ENCODE peak calls at places on chromosomes 7 and 10, in four cellular contexts. L is gastrocnemius medialis; J is breast epithelium; A is CD8-positive, alpha-beta T cell. U is an unnamed sample. For H3K9me3, the result is how much of the 10 kb centered on the place peaks cover.

GRCh38 chr10:122190553-122190952 is 80.5 kb upstream of the BTBD16 start:
- DNase-seq in L (no peak), J (no peak), A (no peak), U (no peak)

GRCh38 chr7:1918881-1919525 is 248.9 kb downstream of the ELFN1 start:
- DNase-seq in L (no peak), J (no peak), A (no peak), U (no peak)

GRCh38 chr7:87330942-87331341 is 14.5 kb upstream of the CROT start:
- DNase-seq in L (no peak), J (no peak), A (no peak), U (no peak)

GRCh38 chr10:9305018-9305655 is 1250.6 kb downstream of the GATA3 start:
- DNase-seq in L (no peak), J (no peak), A (no peak), U (no peak)

GRCh38 chr10:7503190-7503589 is 92.4 kb upstream of the SFMBT2 start:
- DNase-seq in L (no peak), J (no peak), A (no peak), U (no peak)

GRCh38 chr10:27100800-27101347 is 580 bp upstream of the ANKRD26 start:
- DNase-seq in L (no peak), J (no peak), A (peak), U (no peak)

GRCh38 chr7:152706465-152706864 is 30.5 kb upstream of the XRCC2 start:
- DNase-seq in L (no peak), J (no peak), A (no peak), U (no peak)

GRCh38 chr7:48511021-48511579 is 339.8 kb downstream of the ABCA13 start:
- DNase-seq in L (no peak), J (no peak), A (no peak), U (no peak)

GRCh38 chr10:102814873-102815661 is 22.1 kb downstream of the CYP17A1 start:
- DNase-seq in L (peak), J (peak), A (no peak), U (no peak)

GRCh38 chr7:45609180-45609579 is 35.0 kb downstream of the ADCY1 start:
- DNase-seq in L (no peak), J (peak), A (no peak), U (no peak)

GRCh38 chr7:133650067-133650466 is 397.2 kb downstream of the EXOC4 start:
- DNase-seq in L (no peak), J (no peak), A (no peak), U (no peak)

GRCh38 chr10:86671985-86672710 is 3.8 kb downstream of the LDB3 start:
- DNase-seq in L (peak), J (no peak), A (no peak), U (no peak)

GRCh38 chr10:102254426-102254825 is 9.1 kb downstream of the GBF1 start:
- DNase-seq in L (no peak), J (no peak), A (no peak), U (no peak)

GRCh38 chr7:90797596-90797995 is 201.5 kb downstream of the CDK14 start:
- DNase-seq in L (no peak), J (no peak), A (no peak), U (no peak)

GRCh38 chr10:24900888-24901685 is 51.3 kb downstream of the PRTFDC1 start:
- DNase-seq in L (no peak), J (no peak), A (no peak), U (no peak)

GRCh38 chr7:133863362-133864061 is 263.6 kb upstream of the LRGUK start:
- DNase-seq in L (no peak), J (no peak), A (no peak), U (no peak)

GRCh38 chr7:2529161-2530075 is 9.8 kb downstream of the LFNG start:
- DNase-seq in L (peak), J (no peak), A (peak), U (no peak)

GRCh38 chr10:86259901-86260562 is 106.6 kb downstream of the GRID1 start:
- DNase-seq in L (no peak), J (no peak), A (no peak), U (no peak)

GRCh38 chr10:109972372-109973001 is 35.3 kb upstream of the ADD3 start:
- DNase-seq in L (no peak), J (no peak), A (no peak), U (no peak)

GRCh38 chr10:130201043-130201380 is 64.8 kb downstream of the GLRX3 start:
- DNase-seq in L (no peak), J (no peak), A (no peak), U (no peak)

GRCh38 chr10:94069884-94070283 is 76.2 kb downstream of the PLCE1 start:
- DNase-seq in L (no peak), J (no peak), A (no peak), U (no peak)

GRCh38 chr7:150897502-150898474 is 45.5 kb downstream of the AOC1 start:
- DNase-seq in L (no peak), J (no peak), A (no peak), U (no peak)

GRCh38 chr10:28217848-28218247 is 85.0 kb downstream of the MPP7 start:
- DNase-seq in L (no peak), J (no peak), A (no peak), U (no peak)

GRCh38 chr7:88111136-88111748 is 108.6 kb downstream of the SRI start:
- DNase-seq in L (no peak), J (no peak), A (no peak), U (no peak)

GRCh38 chr10:129970404-129971364 is 6.6 kb upstream of the EBF3 start:
- DNase-seq in L (no peak), J (no peak), A (no peak), U (no peak)

GRCh38 chr10:22932626-22933370 is 4.9 kb downstream of the ARMC3 start:
- DNase-seq in L (peak), J (no peak), A (no peak), U (no peak)

GRCh38 chr10:82982110-82982608 is 1107.2 kb downstream of the NRG3 start:
- DNase-seq in L (no peak), J (no peak), A (no peak), U (no peak)

GRCh38 chr7:148442933-148443332 is 147.6 kb upstream of the C7orf33 start:
- DNase-seq in L (no peak), J (no peak), A (no peak), U (no peak)

GRCh38 chr7:1049801-1050200 is 5.5 kb downstream of the GPR146 start:
- DNase-seq in L (no peak), J (no peak), A (no peak), U (no peak)

GRCh38 chr10:75402486-75403143 is 1.1 kb upstream of the ZNF503 start:
- DNase-seq in L (no peak), J (no peak), A (no peak), U (no peak)

GRCh38 chr7:151381333-151382078 is 28.3 kb downstream of the WDR86 start:
- DNase-seq in L (no peak), J (no peak), A (peak), U (peak)

GRCh38 chr7:42350801-42351200 is 113.8 kb upstream of the GLI3 start:
- DNase-seq in L (no peak), J (no peak), A (no peak), U (no peak)

GRCh38 chr7:28986028-28986427 is 27.9 kb upstream of the TRIL start:
- DNase-seq in L (no peak), J (peak), A (no peak), U (no peak)

GRCh38 chr10:69458426-69459100 is 7.3 kb downstream of the TSPAN15 start:
- DNase-seq in L (no peak), J (no peak), A (no peak), U (no peak)

GRCh38 chr10:373516-374309 is 238.5 kb downstream of the ZMYND11 start:
- DNase-seq in L (no peak), J (no peak), A (no peak), U (no peak)

GRCh38 chr7:25454562-25455031 is 226.3 kb upstream of the NPVF start:
- DNase-seq in L (peak), J (no peak), A (no peak), U (no peak)

GRCh38 chr10:49279015-49279880 is 19.7 kb upstream of the C10orf71 start:
- DNase-seq in L (no peak), J (no peak), A (no peak), U (no peak)

GRCh38 chr7:126450269-126450671 is 802.5 kb downstream of the GRM8 start:
- DNase-seq in L (no peak), J (no peak), A (no peak), U (no peak)
- H3K9me3 ChIP-seq in L (under half), J (under half), A (under half), U (under half)

DNA sequence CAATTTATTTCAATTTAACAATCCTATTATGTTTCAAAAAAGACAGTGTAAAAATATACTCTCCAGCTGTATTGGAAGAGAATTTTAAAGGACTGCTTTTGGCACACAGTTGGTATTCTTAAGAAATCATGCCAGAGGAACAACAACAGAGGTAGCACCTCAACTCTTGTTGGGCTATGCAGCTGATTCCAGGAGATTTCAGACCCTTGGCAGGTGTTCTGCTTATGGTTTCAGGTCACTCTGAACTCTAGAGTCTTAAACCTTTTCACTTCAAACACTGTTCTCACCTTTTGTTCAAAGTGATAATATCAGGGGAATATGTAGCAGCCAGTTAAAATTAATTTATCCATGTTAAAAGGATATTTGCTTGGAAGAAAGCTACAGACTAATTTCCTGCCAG is 160.1 kb downstream of the PFKFB3 start:
- DNase-seq in L (no peak), J (no peak), A (no peak), U (no peak)
- H3K9me3 ChIP-seq in L (under half), J (under half), A (under half), U (under half)

DNA sequence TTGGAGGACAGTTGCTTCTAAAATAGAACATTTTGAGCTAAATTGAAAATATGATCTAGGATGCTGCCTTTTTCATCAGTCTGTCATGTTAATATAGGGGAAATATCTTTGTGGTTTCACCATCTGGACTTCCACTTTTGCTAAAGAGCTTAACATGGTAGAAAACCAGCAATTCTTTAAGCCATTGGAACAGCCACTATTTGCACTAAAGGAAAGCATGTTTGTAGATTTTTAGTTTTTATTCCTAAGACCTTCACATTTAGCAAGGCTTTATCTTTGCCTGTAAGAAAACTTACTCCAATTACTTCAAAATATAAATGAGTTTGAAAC is 291.0 kb downstream of the RNLS start:
- DNase-seq in L (no peak), J (no peak), A (no peak), U (no peak)
- H3K9me3 ChIP-seq in L (under half), J (under half), A (under half), U (under half)

GRCh38 chr7:158467562-158467961 is 120.1 kb downstream of the PTPRN2 start:
- DNase-seq in L (no peak), J (no peak), A (no peak), U (no peak)
- H3K9me3 ChIP-seq in L (under half), J (under half), A (under half), U (under half)

DNA sequence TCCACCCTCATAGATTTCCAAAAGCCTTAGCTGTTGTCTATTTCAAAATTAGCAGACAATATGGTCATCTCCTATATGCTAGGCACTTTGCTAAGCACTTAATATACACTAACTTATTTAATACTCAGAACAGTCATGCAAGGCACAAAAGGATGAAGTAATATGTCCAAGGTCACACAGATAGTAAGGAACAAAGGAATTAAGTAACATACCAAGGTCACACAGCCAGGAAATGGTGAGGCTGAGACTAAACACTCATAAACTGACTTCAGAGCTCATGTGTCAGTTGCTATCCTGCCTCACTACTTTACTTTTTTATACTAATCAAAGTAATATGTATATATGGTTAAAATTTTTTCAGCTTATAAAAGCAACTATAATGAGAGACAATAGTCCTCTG is 23.6 kb upstream of the HIBADH start:
- DNase-seq in L (no peak), J (no peak), A (no peak), U (no peak)
- H3K9me3 ChIP-seq in L (under half), J (under half), A (under half), U (under half)